ENCODE peak calls at places on chromosomes 16 and 17, in six cellular contexts. Q is HCT116, S is uterus, E is H54, I is esophagus squamous epithelium, P is testis. T is an unnamed sample.

GRCh38 chr17:64461788-64462187 is 12.9 kb downstream of the MILR1 start:
- DNase-seq in S (no peak), I (no peak), E (no peak), P (no peak), Q (no peak), T (no peak)

GRCh38 chr16:85735225-85735722 is 15.6 kb downstream of the C16orf74 start:
- DNase-seq in Q (no peak), S (no peak), P (no peak), E (no peak), I (no peak), T (no peak)

GRCh38 chr16:24745791-24746190 is 16.3 kb downstream of the TNRC6A start:
- DNase-seq in E (no peak), S (no peak), P (no peak), Q (no peak), I (no peak), T (no peak)

GRCh38 chr17:17685775-17686291 is 4.6 kb downstream of the RAI1 start:
- DNase-seq in E (peak; percentile 84), Q (peak; percentile 60), I (no peak), P (peak; percentile 68), S (peak; percentile 52), T (peak; percentile 72)

GRCh38 chr17:45732926-45733505 is 51.1 kb upstream of the CRHR1 start:
- DNase-seq in Q (no peak), P (no peak), E (no peak), S (no peak), I (no peak), T (no peak)

GRCh38 chr17:7977039-7977438 is 25.4 kb upstream of the GUCY2D start:
- DNase-seq in S (no peak), Q (no peak), P (no peak), E (no peak), I (no peak), T (no peak)

GRCh38 chr17:33288954-33289353 is 4.1 kb downstream of the ASIC2 start:
- DNase-seq in Q (no peak), P (no peak), E (no peak), S (no peak), I (no peak), T (no peak)

GRCh38 chr17:77318491-77319210 is 177.9 kb downstream of the SEC14L1 start:
- DNase-seq in P (no peak), I (no peak), Q (no peak), S (no peak), E (no peak), T (peak; percentile 79)

GRCh38 chr17:76734080-76734840 is 2.9 kb downstream of the SRSF2 start:
- DNase-seq in P (no peak), I (no peak), E (no peak), S (no peak), Q (no peak), T (no peak)

GRCh38 chr16:30740364-30741251 is 7.6 kb upstream of the PHKG2 start:
- DNase-seq in I (no peak), S (peak; percentile 64), E (peak; percentile 93), Q (peak; percentile 87), P (peak; percentile 79), T (peak; percentile 99)

GRCh38 chr16:60206511-60206910 is 1472.4 kb upstream of the GOT2 start:
- DNase-seq in P (no peak), E (no peak), S (no peak), Q (no peak), I (no peak), T (no peak)

GRCh38 chr17:19332371-19333131 is 30.0 kb downstream of the B9D1 start:
- DNase-seq in P (no peak), E (no peak), I (no peak), Q (no peak), S (no peak), T (no peak)

GRCh38 chr17:15467592-15467991 is at the start of gene CDRT4:
- DNase-seq in I (no peak), E (no peak), P (no peak), S (no peak), Q (no peak), T (no peak)

GRCh38 chr17:71494045-71494444 is 626.8 kb upstream of the SOX9 start:
- DNase-seq in Q (no peak), S (no peak), E (no peak), P (no peak), I (no peak), T (no peak)

GRCh38 chr16:88854306-88855111 is 2.2 kb downstream of the GALNS start:
- DNase-seq in I (no peak), Q (no peak), S (no peak), E (no peak), P (no peak), T (no peak)

GRCh38 chr16:84061236-84061830 is 18.7 kb upstream of the SLC38A8 start:
- DNase-seq in I (no peak), Q (no peak), S (no peak), E (no peak), P (peak; percentile 12), T (no peak)

GRCh38 chr16:74652249-74652648 is 14.4 kb downstream of the RFWD3 start:
- DNase-seq in Q (no peak), E (no peak), P (no peak), I (no peak), S (no peak), T (no peak)

GRCh38 chr16:55700961-55701360 is 45.2 kb downstream of the SLC6A2 start:
- DNase-seq in S (no peak), E (no peak), Q (no peak), P (no peak), I (no peak), T (no peak)

GRCh38 chr17:79792984-79793923 is 3.6 kb downstream of the CBX8 start:
- DNase-seq in P (no peak), I (no peak), S (no peak), Q (no peak), E (peak; percentile 77), T (no peak)

GRCh38 chr17:74736423-74737298 is at the start of gene RAB37:
- DNase-seq in E (no peak), S (no peak), P (no peak), I (no peak), Q (peak; percentile 47), T (no peak)

GRCh38 chr16:48385272-48385953 is at the start of gene SIAH1:
- DNase-seq in I (peak; percentile 37), S (peak; percentile 79), P (peak; percentile 88), Q (no peak), E (peak; percentile 76), T (peak; percentile 82)

GRCh38 chr17:82230627-82231311 is 1.9 kb downstream of the SLC16A3 start:
- DNase-seq in I (no peak), Q (no peak), E (no peak), S (peak; percentile 82), P (peak; percentile 92), T (peak; percentile 72)
- TF ChIP-seq POLR2A in I (no peak), Q (no peak), E (peak; percentile 20), S (no peak), P (no peak), T (peak; percentile 25)

DNA sequence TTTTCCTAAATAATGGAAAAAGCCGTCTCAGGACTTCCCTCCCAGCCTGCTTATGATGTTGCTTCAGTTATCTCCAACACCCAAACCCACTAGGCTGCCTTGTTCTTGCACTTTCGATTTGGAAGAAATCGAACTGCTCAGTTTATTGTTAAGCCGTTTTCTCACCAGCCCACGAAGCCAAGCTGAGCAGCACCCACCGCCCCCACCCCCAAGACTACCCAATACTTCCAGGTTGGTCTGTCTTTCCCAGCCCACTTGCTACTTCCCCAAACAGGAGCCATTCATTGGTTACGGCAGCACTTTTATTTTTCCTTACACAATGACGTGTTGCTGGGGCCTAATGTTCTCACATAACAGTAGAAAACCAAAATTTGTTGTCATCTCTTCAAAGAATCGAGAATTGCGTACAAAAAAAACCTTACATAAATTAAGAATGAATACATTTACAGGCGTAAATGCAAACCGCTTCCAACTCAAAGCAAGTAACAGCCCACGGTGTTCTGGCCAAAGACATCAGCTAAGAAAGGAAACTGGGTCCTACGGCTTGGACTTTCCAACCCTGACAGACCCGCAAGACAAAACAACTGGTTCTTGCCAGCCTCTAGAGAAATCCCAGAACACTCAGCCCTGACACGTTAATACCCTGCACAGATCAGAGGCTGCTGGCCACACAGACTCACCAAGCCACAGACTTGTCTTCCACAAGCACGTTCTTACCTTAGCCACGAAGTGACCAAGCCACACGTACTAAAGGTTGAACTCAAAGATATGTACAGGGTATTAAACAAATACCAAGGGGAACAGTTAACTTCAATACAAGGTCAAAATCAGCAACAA is 2.7 kb downstream of the ACTG1 start:
- DNase-seq in Q (no peak), I (no peak), E (no peak), P (no peak), S (no peak), T (no peak)
- TF ChIP-seq POLR2A in Q (no peak), I (peak; percentile 11), E (no peak), P (no peak), S (no peak), T (no peak)

DNA sequence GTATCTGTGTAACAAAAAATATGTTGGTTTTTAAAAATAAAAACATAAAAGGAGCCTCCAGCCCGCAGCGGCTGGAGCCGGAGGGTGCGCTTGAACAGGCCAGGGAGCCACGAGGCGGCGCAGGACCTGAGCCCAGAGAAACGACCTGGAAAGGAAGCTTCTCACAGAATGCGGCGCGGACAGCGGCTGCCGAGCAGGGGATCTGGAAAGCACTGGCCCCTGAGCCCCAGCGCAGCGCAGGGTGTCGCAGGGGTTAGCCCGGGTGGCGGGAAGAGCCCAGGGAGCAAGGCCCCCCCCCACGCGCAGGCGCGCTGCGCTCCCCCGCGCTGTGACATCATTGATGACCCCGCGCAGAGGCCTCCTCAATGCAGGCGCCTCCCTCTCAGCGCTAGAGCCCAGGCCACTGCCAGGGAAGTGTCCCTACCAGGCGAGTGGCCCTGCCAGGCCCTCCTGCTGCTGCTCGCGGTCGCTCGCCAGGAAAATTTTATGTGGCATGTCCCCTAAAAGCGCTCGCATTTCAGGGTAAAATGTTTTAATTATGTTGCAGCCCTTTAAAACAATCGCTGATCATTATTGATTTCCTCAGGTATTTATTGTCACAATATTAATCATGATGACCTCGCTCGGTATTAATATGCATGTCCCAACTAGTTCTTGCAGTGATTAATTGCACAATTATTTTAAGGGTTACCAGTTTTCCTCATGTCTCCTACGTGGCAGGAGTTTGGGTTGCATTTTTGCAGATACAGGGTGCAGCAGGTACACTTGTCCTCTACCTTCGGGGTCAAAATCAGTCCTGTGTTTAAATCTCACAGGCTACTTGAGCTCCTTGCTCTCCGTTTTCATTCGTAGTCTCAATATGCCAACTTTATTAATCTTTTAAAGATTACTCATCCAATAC is 134.2 kb downstream of the USP22 start:
- DNase-seq in E (peak; percentile 85), S (peak; percentile 85), P (peak; percentile 92), I (peak; percentile 24), Q (peak; percentile 34), T (peak; percentile 93)
- TF ChIP-seq POLR2A in E (peak; percentile 62), S (peak; percentile 53), P (no peak), I (no peak), Q (peak; percentile 48), T (peak; percentile 73)

DNA sequence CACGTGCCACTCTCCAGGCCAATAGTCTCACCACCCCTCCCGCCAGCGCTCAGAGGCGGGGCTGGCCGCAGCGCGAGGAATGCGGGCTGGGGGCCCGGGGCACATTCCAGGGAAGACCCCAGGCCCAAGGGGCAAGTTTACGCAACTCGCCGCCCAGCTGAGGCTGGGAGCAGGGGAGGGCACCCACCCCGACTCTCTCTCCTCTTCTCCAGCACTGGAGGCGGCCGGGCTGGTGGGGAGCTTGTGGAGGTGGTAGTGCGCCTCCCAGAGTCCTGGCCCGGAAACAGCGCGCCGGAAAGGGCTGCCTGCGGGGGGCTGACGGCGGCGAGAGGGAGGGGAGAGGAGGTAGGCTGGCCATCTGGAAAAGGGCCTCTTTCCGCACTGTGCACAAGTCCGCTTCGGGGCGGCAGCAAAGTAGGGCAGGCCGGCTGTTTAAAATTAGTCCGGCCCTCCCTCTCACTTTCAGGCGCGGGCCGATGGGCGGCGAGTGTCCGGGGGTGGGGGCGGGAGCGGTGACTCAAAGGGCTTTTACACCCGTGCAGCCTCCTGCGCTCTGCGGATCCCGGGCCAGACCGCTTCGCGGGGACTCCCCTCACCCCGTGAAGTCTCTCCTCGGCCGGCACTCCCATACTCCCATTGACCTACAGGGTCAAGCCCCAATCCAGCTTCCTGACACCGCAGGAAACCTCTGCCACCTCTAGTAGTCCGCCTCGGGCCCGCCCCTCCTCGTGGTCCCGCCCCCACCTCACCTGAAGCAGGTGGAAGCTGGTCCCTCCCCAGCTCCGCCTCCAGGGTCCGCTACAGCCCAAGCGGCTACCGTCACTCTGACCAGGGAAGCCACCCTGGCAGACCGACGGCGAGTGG is 968 bp downstream of the FHOD1 start:
- DNase-seq in Q (peak; percentile 84), S (peak; percentile 71), I (no peak), P (peak; percentile 87), E (no peak), T (peak; percentile 96)
- TF ChIP-seq POLR2A in Q (no peak), S (peak; percentile 18), I (no peak), P (no peak), E (peak; percentile 2), T (peak; percentile 47)